ENCODE peak calls at places on chromosome 14, in five cellular contexts. U, G, Q, Y and Z are unnamed samples.

GRCh38 chr14:20998139-20998538 is 954 bp upstream of the SLC39A2 start:
- DNase-seq in Q (no peak), G (no peak), Y (no peak), U (no peak), Z (no peak)

GRCh38 chr14:103745424-103745823 is 29.8 kb downstream of the ZFYVE21 start:
- DNase-seq in Q (no peak), U (no peak), G (no peak), Y (no peak), Z (no peak)

GRCh38 chr14:87852107-87852506 is 140.9 kb downstream of the GALC start:
- DNase-seq in Y (no peak), U (no peak), G (no peak), Q (no peak), Z (no peak)

GRCh38 chr14:104403421-104404220 is 175.9 kb upstream of the C14orf180 start:
- DNase-seq in U (no peak), Q (peak; percentile 49), G (no peak), Y (no peak), Z (no peak)

GRCh38 chr14:80959448-80960006 is 4.1 kb downstream of the TSHR start:
- DNase-seq in Y (peak; percentile 99), G (peak; percentile 68), U (no peak), Q (no peak), Z (peak; percentile 84)

GRCh38 chr14:104688755-104689619 is at the start of gene INF2:
- DNase-seq in Q (no peak), U (peak; percentile 47), Y (peak; percentile 72), G (peak; percentile 66), Z (peak; percentile 70)

GRCh38 chr14:94761348-94761998 is 8.4 kb downstream of the GSC start:
- DNase-seq in U (peak; percentile 59), Q (no peak), G (no peak), Y (no peak), Z (no peak)

GRCh38 chr14:30214014-30214413 is 286.4 kb upstream of the PRKD1 start:
- DNase-seq in Y (no peak), G (no peak), Q (no peak), U (peak; percentile 82), Z (no peak)

GRCh38 chr14:40347675-40348074 is 915.4 kb upstream of the FBXO33 start:
- DNase-seq in G (no peak), U (no peak), Q (no peak), Y (no peak), Z (no peak)

GRCh38 chr14:66636240-66636639 is 128.3 kb downstream of the GPHN start:
- DNase-seq in Y (no peak), U (no peak), Q (no peak), G (no peak), Z (no peak)

GRCh38 chr14:93936245-93936644 is 9.1 kb downstream of the FAM181A start:
- DNase-seq in Q (no peak), Y (peak; percentile 59), U (no peak), G (no peak), Z (peak; percentile 50)

GRCh38 chr14:50794063-50794645 is 36.8 kb downstream of the NIN start:
- DNase-seq in G (no peak), Q (no peak), U (no peak), Y (peak; percentile 54), Z (no peak)

GRCh38 chr14:29724991-29725390 is 202.7 kb downstream of the PRKD1 start:
- DNase-seq in Y (no peak), G (no peak), U (peak; percentile 60), Q (no peak), Z (no peak)

GRCh38 chr14:104794641-104795467 is 694 bp downstream of the AKT1 start:
- DNase-seq in U (no peak), Q (no peak), G (peak; percentile 52), Y (peak; percentile 58), Z (peak; percentile 31)

GRCh38 chr14:25041898-25042297 is 8.0 kb downstream of the STXBP6 start:
- DNase-seq in G (no peak), U (no peak), Y (no peak), Q (no peak), Z (no peak)

GRCh38 chr14:29222671-29223268 is 456.2 kb downstream of the FOXG1 start:
- DNase-seq in Y (no peak), Q (no peak), U (peak; percentile 81), G (no peak), Z (no peak)

GRCh38 chr14:84036863-84037262 is 1493.1 kb upstream of the FLRT2 start:
- DNase-seq in G (no peak), Q (no peak), Y (no peak), U (peak; percentile 47), Z (no peak)

GRCh38 chr14:57870686-57871457 is 5.0 kb upstream of the SLC35F4 start:
- DNase-seq in U (no peak), Q (no peak), Y (no peak), G (no peak), Z (no peak)

GRCh38 chr14:104383931-104384775 is 195.4 kb upstream of the C14orf180 start:
- DNase-seq in U (no peak), Q (no peak), Y (no peak), G (no peak), Z (no peak)

GRCh38 chr14:39229222-39229543 is 4.5 kb upstream of the MIA2 start:
- DNase-seq in U (peak; percentile 53), Q (no peak), G (peak; percentile 18), Y (peak; percentile 2), Z (peak; percentile 79)

GRCh38 chr14:66476964-66477363 is 9.2 kb upstream of the CCDC196 start:
- DNase-seq in Y (no peak), Q (no peak), U (peak; percentile 79), G (no peak), Z (no peak)

GRCh38 chr14:95210699-95211098 is 53.4 kb upstream of the DICER1 start:
- DNase-seq in Q (no peak), U (no peak), G (no peak), Y (no peak), Z (no peak)

GRCh38 chr14:23704890-23705289 is 68.7 kb downstream of the DHRS2 start:
- DNase-seq in G (no peak), U (peak; percentile 20), Y (peak; percentile 58), Q (no peak), Z (no peak)

DNA sequence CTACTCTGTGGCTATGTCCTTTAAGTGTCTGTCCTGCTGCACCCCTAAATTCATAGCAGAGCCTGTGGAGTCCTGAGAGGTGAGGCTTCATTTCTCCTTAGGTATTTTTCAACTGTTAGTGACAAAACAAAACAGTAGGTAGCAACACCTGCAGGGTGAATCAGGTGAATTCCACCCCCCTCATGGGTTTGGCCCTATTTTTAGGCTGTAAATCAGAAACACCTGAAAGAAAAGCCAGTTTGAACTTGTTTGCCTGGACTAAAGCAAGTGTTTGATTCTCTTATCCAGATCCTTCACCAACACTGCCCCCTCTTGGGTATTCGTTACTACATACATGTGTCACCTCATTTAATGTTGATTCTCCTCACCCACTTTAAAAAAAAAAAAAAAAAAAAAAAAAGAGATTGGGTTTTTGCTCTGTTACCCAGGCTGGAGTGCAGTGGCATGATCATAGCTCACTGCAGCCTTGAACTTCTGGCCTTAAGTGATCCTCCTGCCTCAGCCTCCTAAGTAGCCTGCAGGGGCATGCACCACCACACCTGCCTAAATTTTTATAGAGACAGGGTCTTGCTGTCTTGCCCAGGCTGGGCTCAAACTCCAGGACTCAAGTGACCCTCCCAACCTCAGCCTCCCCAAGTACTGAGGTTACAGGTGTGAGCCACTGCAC is 10.3 kb downstream of the TBPL2 start:
- DNase-seq in G (peak; percentile 22), Q (no peak), U (peak; percentile 87), Y (peak; percentile 80), Z (peak; percentile 65)
- TF ChIP-seq CTCF in G (peak; percentile 32), Q (peak; percentile 64), U (peak; percentile 50), Y (peak; percentile 77), Z (peak; percentile 76)

GRCh38 chr14:77140937-77141591 is 527 bp downstream of the ZDHHC22 start:
- DNase-seq in G (no peak), U (peak; percentile 3), Q (no peak), Y (no peak), Z (no peak)

GRCh38 chr14:77141592-77142288 is at the start of gene ZDHHC22:
- DNase-seq in Y (no peak), U (no peak), Q (no peak), G (no peak), Z (no peak)

GRCh38 chr14:77140343-77140936 is 1.2 kb downstream of the ZDHHC22 start:
- DNase-seq in U (no peak), Q (no peak), Y (no peak), G (no peak), Z (no peak)

GRCh38 chr14:77139022-77139421 is 2.6 kb downstream of the ZDHHC22 start:
- DNase-seq in G (no peak), U (no peak), Y (no peak), Q (no peak), Z (no peak)

DNA sequence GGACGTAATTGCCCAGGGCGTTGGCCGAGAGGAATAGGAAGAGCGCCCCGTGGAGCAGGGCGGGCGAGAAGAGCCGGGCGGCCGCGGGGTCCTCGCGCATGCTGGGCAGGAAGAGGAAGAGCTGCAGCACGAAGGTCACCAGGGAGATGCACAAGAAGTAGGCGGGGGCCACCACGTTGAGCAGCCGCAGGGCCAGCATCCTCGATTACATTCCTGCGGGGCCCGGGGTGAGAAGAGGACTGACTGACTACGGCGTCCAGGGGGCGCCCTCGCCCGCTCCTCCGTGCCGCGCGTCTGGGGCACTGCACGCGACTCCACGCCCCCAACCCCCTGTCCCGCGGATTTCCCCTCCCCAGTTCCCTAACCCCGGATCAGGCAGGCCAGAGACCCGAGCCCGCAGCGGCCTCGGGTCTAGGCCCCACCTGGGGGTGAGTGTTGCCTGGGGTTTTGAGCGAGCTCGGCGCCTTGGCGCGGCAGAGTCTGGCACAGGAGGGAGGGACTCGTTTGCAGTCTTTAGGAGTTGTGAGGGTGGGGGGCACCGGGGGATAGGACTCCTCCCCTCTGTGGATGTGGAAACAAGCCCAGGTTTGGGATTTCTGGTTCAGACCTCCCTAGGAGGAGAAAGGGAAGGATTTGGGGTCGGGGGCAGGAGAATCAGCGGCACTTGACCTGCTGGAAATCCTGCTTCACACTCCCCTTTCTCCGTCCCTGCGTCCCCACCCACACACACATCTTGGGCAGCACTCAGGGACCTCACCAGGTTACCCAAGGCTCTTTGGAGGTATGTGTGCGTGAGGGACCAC is 1.9 kb downstream of the ZDHHC22 start:
- DNase-seq in Y (peak; percentile 43), Q (no peak), U (peak; percentile 8), G (peak; percentile 37), Z (peak; percentile 70)
- TF ChIP-seq CTCF in Y (peak; percentile 78), Q (peak; percentile 84), U (peak; percentile 34), G (peak; percentile 82), Z (peak; percentile 70)

GRCh38 chr14:74794947-74795346 is 31.8 kb downstream of the YLPM1 start:
- DNase-seq in G (no peak), Q (no peak), U (no peak), Y (no peak), Z (no peak)

GRCh38 chr14:74792249-74793039 is 29.3 kb downstream of the YLPM1 start:
- DNase-seq in Q (no peak), Y (peak; percentile 16), U (peak; percentile 15), G (no peak), Z (no peak)

GRCh38 chr14:74793506-74794155 is 30.5 kb downstream of the YLPM1 start:
- DNase-seq in G (no peak), Q (no peak), Y (peak; percentile 16), U (peak; percentile 36), Z (peak; percentile 13)
- TF ChIP-seq CTCF in G (peak; percentile 30), Q (peak; percentile 48), Y (peak; percentile 69), U (peak; percentile 51), Z (peak; percentile 50)

DNA sequence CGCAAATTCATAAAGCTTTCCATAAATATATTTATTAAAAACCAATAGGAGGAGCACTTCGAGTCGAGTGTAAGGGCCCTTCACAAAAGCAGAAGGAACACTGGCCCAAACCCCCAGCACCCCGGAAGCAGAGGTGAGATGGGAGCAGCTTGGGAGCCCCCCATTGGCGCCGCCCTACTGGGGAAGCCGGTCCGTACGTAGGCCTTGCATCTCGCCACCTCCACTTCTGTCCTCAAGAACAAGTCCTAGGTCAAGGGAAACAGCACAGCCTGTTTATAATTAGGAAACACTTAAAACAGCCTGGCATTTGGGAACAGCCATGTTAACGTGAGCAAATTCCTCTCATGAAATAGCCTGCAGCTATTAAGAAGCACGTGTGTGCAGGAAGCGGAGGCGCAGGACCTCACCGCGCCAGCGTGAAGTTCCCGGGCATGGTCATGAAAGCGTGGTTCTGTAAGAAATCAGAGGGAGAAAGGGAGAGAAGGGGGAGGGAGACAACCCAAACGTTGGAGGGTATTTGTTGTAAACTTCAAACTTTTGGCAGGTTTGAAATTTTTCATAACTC is 7.7 kb downstream of the ANKRD9 start:
- DNase-seq in U (no peak), Q (no peak), Y (peak; percentile 20), G (no peak), Z (no peak)
- TF ChIP-seq CTCF in U (no peak), Q (peak; percentile 38), Y (peak; percentile 65), G (peak; percentile 16), Z (no peak)